ENCODE peak calls at places on chromosomes 12 and 14, in four cellular contexts. H, B, G and F are unnamed samples.

GRCh38 chr12:109934026-109934425 is 34.0 kb downstream of the TCHP start:
- DNase-seq in H (no peak), B (no peak), G (no peak), F (no peak)

GRCh38 chr12:116954700-116955381 is 44.1 kb downstream of the FBXW8 start:
- DNase-seq in H (no peak), B (no peak), G (peak), F (no peak)

GRCh38 chr12:106329231-106329985 is 26.9 kb downstream of the TCP11L2 start:
- DNase-seq in H (no peak), B (no peak), G (no peak), F (no peak)

GRCh38 chr12:100229036-100229635 is 28.5 kb downstream of the ACTR6 start:
- DNase-seq in H (no peak), B (no peak), G (no peak), F (no peak)

GRCh38 chr12:26833692-26834168 is 736 bp upstream of the ITPR2 start:
- DNase-seq in H (no peak), B (peak), G (peak), F (peak)

GRCh38 chr14:25680934-25681333 is 631.0 kb upstream of the STXBP6 start:
- DNase-seq in H (no peak), B (no peak), G (peak), F (no peak)

GRCh38 chr14:30553311-30553989 is 5.5 kb upstream of the G2E3 start:
- DNase-seq in H (no peak), B (no peak), G (no peak), F (no peak)

GRCh38 chr12:110733089-110733715 is 9.5 kb downstream of the PPP1CC start:
- DNase-seq in H (no peak), B (no peak), G (no peak), F (no peak)

GRCh38 chr12:29043069-29043468 is 106.0 kb upstream of the FAR2 start:
- DNase-seq in H (no peak), B (no peak), G (no peak), F (no peak)

GRCh38 chr12:85883763-85884162 is 9.7 kb downstream of the NTS start:
- DNase-seq in H (no peak), B (no peak), G (no peak), F (no peak)

GRCh38 chr12:130971871-130972588 is 18.3 kb downstream of the ADGRD1 start:
- DNase-seq in H (no peak), B (no peak), G (no peak), F (no peak)

GRCh38 chr12:124410354-124411175 is 115.7 kb downstream of the RFLNA start:
- DNase-seq in H (no peak), B (no peak), G (no peak), F (no peak)

GRCh38 chr12:96015672-96016071 is 19.5 kb upstream of the HAL start:
- DNase-seq in H (no peak), B (no peak), G (no peak), F (no peak)

GRCh38 chr14:29906256-29906885 is 21.3 kb downstream of the PRKD1 start:
- DNase-seq in H (no peak), B (no peak), G (peak), F (no peak)

GRCh38 chr12:47349770-47350408 is 270.1 kb upstream of the AMIGO2 start:
- DNase-seq in H (no peak), B (no peak), G (no peak), F (no peak)

GRCh38 chr12:122825773-122826724 is 9.2 kb upstream of the HIP1R start:
- DNase-seq in H (no peak), B (no peak), G (no peak), F (no peak)

GRCh38 chr14:72599579-72600470 is 294.1 kb downstream of the DPF3 start:
- DNase-seq in H (no peak), B (no peak), G (no peak), F (no peak)

GRCh38 chr14:102215522-102216250 is 76.0 kb downstream of the WDR20 start:
- DNase-seq in H (no peak), B (no peak), G (no peak), F (no peak)

GRCh38 chr12:3034067-3034750 is 43.0 kb upstream of the TSPAN9 start:
- DNase-seq in H (no peak), B (no peak), G (peak), F (no peak)